ENCODE peak calls at places on chromosomes 11 and 22, in seven cellular contexts. One of them, this sample, is unnamed.

GRCh38 chr11:122706261-122706660 is 50.7 kb downstream of the UBASH3B start:
- DNase-seq in transverse colon: no peak
- DNase-seq in fibroblast of mammary gland: peak
- DNase-seq in CD4-positive, alpha-beta T cell: no peak
- DNase-seq in RWPE1: no peak
- DNase-seq in mammary epithelial cell: peak
- DNase-seq in coronary artery: no peak
- DNase-seq in this sample: peak

GRCh38 chr11:130177782-130178181 is 18.2 kb downstream of the ST14 start:
- DNase-seq in transverse colon: no peak
- DNase-seq in fibroblast of mammary gland: no peak
- DNase-seq in CD4-positive, alpha-beta T cell: no peak
- DNase-seq in RWPE1: no peak
- DNase-seq in mammary epithelial cell: no peak
- DNase-seq in coronary artery: no peak
- DNase-seq in this sample: no peak

GRCh38 chr11:35298369-35298768 is 121.0 kb downstream of the SLC1A2 start:
- DNase-seq in transverse colon: no peak
- DNase-seq in fibroblast of mammary gland: no peak
- DNase-seq in CD4-positive, alpha-beta T cell: no peak
- DNase-seq in RWPE1: no peak
- DNase-seq in mammary epithelial cell: no peak
- DNase-seq in coronary artery: no peak
- DNase-seq in this sample: peak

GRCh38 chr11:115409116-115409663 is 95.0 kb downstream of the CADM1 start:
- DNase-seq in transverse colon: no peak
- DNase-seq in fibroblast of mammary gland: no peak
- DNase-seq in CD4-positive, alpha-beta T cell: no peak
- DNase-seq in RWPE1: no peak
- DNase-seq in mammary epithelial cell: no peak
- DNase-seq in coronary artery: no peak
- DNase-seq in this sample: no peak

GRCh38 chr11:90250970-90251369 is 28.1 kb upstream of the CHORDC1 start:
- DNase-seq in transverse colon: no peak
- DNase-seq in fibroblast of mammary gland: no peak
- DNase-seq in CD4-positive, alpha-beta T cell: no peak
- DNase-seq in RWPE1: no peak
- DNase-seq in mammary epithelial cell: no peak
- DNase-seq in coronary artery: no peak
- DNase-seq in this sample: no peak

GRCh38 chr22:32685527-32685926 is 116.0 kb upstream of the TIMP3 start:
- DNase-seq in transverse colon: no peak
- DNase-seq in fibroblast of mammary gland: peak
- DNase-seq in CD4-positive, alpha-beta T cell: no peak
- DNase-seq in RWPE1: no peak
- DNase-seq in mammary epithelial cell: no peak
- DNase-seq in coronary artery: no peak
- DNase-seq in this sample: no peak

GRCh38 chr11:62574363-62575057 is 819 bp upstream of the EEF1G start:
- DNase-seq in transverse colon: peak
- DNase-seq in fibroblast of mammary gland: no peak
- DNase-seq in CD4-positive, alpha-beta T cell: no peak
- DNase-seq in RWPE1: peak
- DNase-seq in mammary epithelial cell: no peak
- DNase-seq in coronary artery: no peak
- DNase-seq in this sample: no peak

GRCh38 chr22:24683671-24684070 is 80.7 kb downstream of the GGT1 start:
- DNase-seq in transverse colon: no peak
- DNase-seq in fibroblast of mammary gland: peak
- DNase-seq in CD4-positive, alpha-beta T cell: no peak
- DNase-seq in RWPE1: no peak
- DNase-seq in mammary epithelial cell: no peak
- DNase-seq in coronary artery: no peak
- DNase-seq in this sample: no peak

GRCh38 chr11:907668-908067 is 2.9 kb downstream of the CHID1 start:
- DNase-seq in transverse colon: no peak
- DNase-seq in fibroblast of mammary gland: no peak
- DNase-seq in CD4-positive, alpha-beta T cell: no peak
- DNase-seq in RWPE1: no peak
- DNase-seq in mammary epithelial cell: no peak
- DNase-seq in coronary artery: no peak
- DNase-seq in this sample: no peak

GRCh38 chr11:2554338-2555240 is 109.8 kb downstream of the KCNQ1 start:
- DNase-seq in transverse colon: peak
- DNase-seq in fibroblast of mammary gland: no peak
- DNase-seq in CD4-positive, alpha-beta T cell: no peak
- DNase-seq in RWPE1: no peak
- DNase-seq in mammary epithelial cell: no peak
- DNase-seq in coronary artery: no peak
- DNase-seq in this sample: no peak

GRCh38 chr11:108601150-108601549 is 7.6 kb upstream of the EXPH5 start:
- DNase-seq in transverse colon: no peak
- DNase-seq in fibroblast of mammary gland: peak
- DNase-seq in CD4-positive, alpha-beta T cell: no peak
- DNase-seq in RWPE1: no peak
- DNase-seq in mammary epithelial cell: peak
- DNase-seq in coronary artery: no peak
- DNase-seq in this sample: peak

GRCh38 chr22:33438273-33438672 is 380.1 kb upstream of the SYN3 start:
- DNase-seq in transverse colon: no peak
- DNase-seq in fibroblast of mammary gland: peak
- DNase-seq in CD4-positive, alpha-beta T cell: no peak
- DNase-seq in RWPE1: peak
- DNase-seq in mammary epithelial cell: peak
- DNase-seq in coronary artery: no peak
- DNase-seq in this sample: peak

GRCh38 chr11:118536726-118537125 is 5.7 kb downstream of the TMEM25 start:
- DNase-seq in transverse colon: no peak
- DNase-seq in fibroblast of mammary gland: peak
- DNase-seq in CD4-positive, alpha-beta T cell: no peak
- DNase-seq in RWPE1: no peak
- DNase-seq in mammary epithelial cell: peak
- DNase-seq in coronary artery: peak
- DNase-seq in this sample: no peak

GRCh38 chr22:26170795-26171194 is 1.5 kb downstream of the SEZ6L start:
- DNase-seq in transverse colon: no peak
- DNase-seq in fibroblast of mammary gland: no peak
- DNase-seq in CD4-positive, alpha-beta T cell: no peak
- DNase-seq in RWPE1: peak
- DNase-seq in mammary epithelial cell: no peak
- DNase-seq in coronary artery: no peak
- DNase-seq in this sample: no peak

GRCh38 chr22:29003975-29004646 is 57.5 kb downstream of the C22orf31 start:
- DNase-seq in transverse colon: no peak
- DNase-seq in fibroblast of mammary gland: no peak
- DNase-seq in CD4-positive, alpha-beta T cell: no peak
- DNase-seq in RWPE1: no peak
- DNase-seq in mammary epithelial cell: peak
- DNase-seq in coronary artery: no peak
- DNase-seq in this sample: no peak

GRCh38 chr11:129277216-129277838 is 85.2 kb upstream of the ARHGAP32 start:
- DNase-seq in transverse colon: no peak
- DNase-seq in fibroblast of mammary gland: peak
- DNase-seq in CD4-positive, alpha-beta T cell: no peak
- DNase-seq in RWPE1: peak
- DNase-seq in mammary epithelial cell: no peak
- DNase-seq in coronary artery: no peak
- DNase-seq in this sample: no peak

GRCh38 chr11:61293869-61294716 is 1.0 kb downstream of the VWCE start:
- DNase-seq in transverse colon: peak
- DNase-seq in fibroblast of mammary gland: peak
- DNase-seq in CD4-positive, alpha-beta T cell: no peak
- DNase-seq in RWPE1: peak
- DNase-seq in mammary epithelial cell: peak
- DNase-seq in coronary artery: peak
- DNase-seq in this sample: peak

GRCh38 chr11:83736689-83737088 is 450.5 kb upstream of the CCDC90B start:
- DNase-seq in transverse colon: no peak
- DNase-seq in fibroblast of mammary gland: no peak
- DNase-seq in CD4-positive, alpha-beta T cell: no peak
- DNase-seq in RWPE1: no peak
- DNase-seq in mammary epithelial cell: no peak
- DNase-seq in coronary artery: no peak
- DNase-seq in this sample: no peak

DNA sequence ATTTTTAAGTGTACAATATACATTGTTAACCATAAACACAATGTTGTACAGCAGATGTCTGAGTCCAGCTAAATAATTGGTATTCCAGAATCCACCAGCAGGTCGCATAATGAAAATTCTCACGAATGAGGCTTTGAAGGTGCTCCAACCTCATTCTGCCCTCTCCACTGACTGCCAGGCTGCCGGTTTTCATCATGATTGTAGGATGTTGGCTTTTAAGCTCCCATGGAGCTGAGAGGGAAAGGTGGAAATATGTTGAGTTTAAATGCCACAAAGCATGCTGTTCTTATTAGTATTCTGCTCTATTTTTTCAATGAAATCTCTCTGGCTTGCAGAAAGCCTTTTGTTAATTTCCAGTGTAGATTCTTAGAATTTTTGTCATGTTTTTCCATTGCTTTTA is 337.2 kb upstream of the DDI1 start:
- DNase-seq in transverse colon: no peak
- DNase-seq in fibroblast of mammary gland: no peak
- DNase-seq in CD4-positive, alpha-beta T cell: no peak
- DNase-seq in RWPE1: no peak
- DNase-seq in mammary epithelial cell: no peak
- DNase-seq in coronary artery: no peak
- DNase-seq in this sample: no peak
- TF ChIP-seq CTCF in transverse colon: no peak
- TF ChIP-seq CTCF in fibroblast of mammary gland: no peak
- TF ChIP-seq CTCF in CD4-positive, alpha-beta T cell: no peak
- TF ChIP-seq CTCF in RWPE1: no peak
- TF ChIP-seq CTCF in mammary epithelial cell: no peak
- TF ChIP-seq CTCF in coronary artery: no peak
- TF ChIP-seq CTCF in this sample: peak

DNA sequence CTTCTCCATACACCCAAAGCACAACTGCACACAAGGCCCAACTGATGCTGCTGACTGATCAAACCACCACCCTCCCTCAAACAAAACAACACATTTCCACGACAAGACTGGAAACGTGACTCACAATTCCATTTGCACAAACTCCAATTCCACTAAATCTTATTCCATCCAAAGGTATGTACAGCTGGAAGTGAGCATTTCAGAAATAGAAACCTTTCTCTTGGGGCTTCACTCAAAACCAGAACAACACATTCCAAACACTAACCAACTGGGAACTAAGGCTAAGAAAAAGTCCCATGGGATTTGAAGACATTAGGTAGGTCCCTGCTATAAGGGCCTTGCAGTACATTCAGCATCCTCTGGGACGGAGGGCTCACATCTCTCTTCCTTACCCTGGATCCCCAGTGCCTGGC is 19.6 kb downstream of the MORC2 start:
- DNase-seq in transverse colon: no peak
- DNase-seq in fibroblast of mammary gland: peak
- DNase-seq in CD4-positive, alpha-beta T cell: no peak
- DNase-seq in RWPE1: no peak
- DNase-seq in mammary epithelial cell: peak
- DNase-seq in coronary artery: no peak
- DNase-seq in this sample: peak
- TF ChIP-seq CTCF in transverse colon: no peak
- TF ChIP-seq CTCF in fibroblast of mammary gland: no peak
- TF ChIP-seq CTCF in CD4-positive, alpha-beta T cell: no peak
- TF ChIP-seq CTCF in RWPE1: no peak
- TF ChIP-seq CTCF in mammary epithelial cell: no peak
- TF ChIP-seq CTCF in coronary artery: no peak
- TF ChIP-seq CTCF in this sample: peak

DNA sequence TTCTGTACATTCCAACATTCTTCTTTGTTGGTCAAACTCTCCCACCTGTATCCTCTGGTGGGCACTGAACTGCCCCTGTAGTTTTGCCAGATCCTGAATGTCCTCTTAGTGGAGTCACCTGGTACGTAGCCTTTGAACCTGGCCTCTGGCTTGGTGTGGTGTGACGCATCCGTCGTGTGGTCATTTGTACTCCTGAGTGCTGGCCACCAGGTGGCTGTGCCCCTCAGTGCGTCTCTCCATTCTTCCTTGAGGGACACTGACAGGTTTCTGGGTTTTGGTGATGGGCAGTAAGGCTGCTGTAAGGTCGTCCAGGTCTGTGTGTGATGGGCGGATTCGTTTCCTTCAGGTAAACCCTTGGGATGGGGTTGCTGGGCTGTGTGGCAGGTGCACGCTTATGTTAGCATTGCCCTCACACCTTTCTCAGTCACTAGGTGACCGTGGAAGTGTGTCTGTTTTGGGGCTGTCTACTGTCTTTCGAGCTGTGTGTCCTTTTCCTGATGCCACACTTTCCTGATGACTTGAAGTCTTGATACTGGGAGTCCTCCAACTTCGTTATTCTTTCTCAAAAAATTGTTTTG is 13.6 kb upstream of the RANBP1 start:
- DNase-seq in transverse colon: no peak
- DNase-seq in fibroblast of mammary gland: no peak
- DNase-seq in CD4-positive, alpha-beta T cell: no peak
- DNase-seq in RWPE1: no peak
- DNase-seq in mammary epithelial cell: no peak
- DNase-seq in coronary artery: no peak
- DNase-seq in this sample: no peak
- TF ChIP-seq CTCF in transverse colon: no peak
- TF ChIP-seq CTCF in fibroblast of mammary gland: no peak
- TF ChIP-seq CTCF in CD4-positive, alpha-beta T cell: no peak
- TF ChIP-seq CTCF in RWPE1: no peak
- TF ChIP-seq CTCF in mammary epithelial cell: no peak
- TF ChIP-seq CTCF in coronary artery: no peak
- TF ChIP-seq CTCF in this sample: peak

GRCh38 chr22:36781656-36782627 is 6.0 kb upstream of the IFT27 start:
- DNase-seq in transverse colon: peak
- DNase-seq in fibroblast of mammary gland: peak
- DNase-seq in CD4-positive, alpha-beta T cell: peak
- DNase-seq in RWPE1: peak
- DNase-seq in mammary epithelial cell: peak
- DNase-seq in coronary artery: no peak
- DNase-seq in this sample: peak
- TF ChIP-seq CTCF in transverse colon: peak
- TF ChIP-seq CTCF in fibroblast of mammary gland: peak
- TF ChIP-seq CTCF in CD4-positive, alpha-beta T cell: peak
- TF ChIP-seq CTCF in RWPE1: peak
- TF ChIP-seq CTCF in mammary epithelial cell: peak
- TF ChIP-seq CTCF in coronary artery: peak
- TF ChIP-seq CTCF in this sample: peak

DNA sequence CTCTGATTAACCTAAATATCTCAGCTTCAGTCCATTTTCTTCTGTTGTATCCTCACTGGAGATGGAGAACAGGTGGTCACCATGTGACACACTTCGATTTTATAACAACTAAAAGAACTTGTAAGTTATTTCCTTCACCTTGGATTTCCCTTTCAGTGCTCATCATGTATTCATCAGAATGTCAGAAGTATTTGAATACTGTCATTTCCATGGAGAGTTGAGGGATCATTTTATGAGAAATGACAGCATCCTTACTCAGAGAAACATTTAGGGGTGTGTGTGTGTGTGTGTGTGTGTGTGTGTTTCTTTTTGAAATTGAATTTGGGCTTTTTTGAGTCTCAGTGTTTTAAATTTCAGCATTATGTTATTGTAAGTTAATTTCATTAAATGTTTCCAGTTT is 205.8 kb downstream of the ARHGAP42 start:
- DNase-seq in transverse colon: no peak
- DNase-seq in fibroblast of mammary gland: peak
- DNase-seq in CD4-positive, alpha-beta T cell: no peak
- DNase-seq in RWPE1: no peak
- DNase-seq in mammary epithelial cell: peak
- DNase-seq in coronary artery: no peak
- DNase-seq in this sample: no peak
- TF ChIP-seq CTCF in transverse colon: no peak
- TF ChIP-seq CTCF in fibroblast of mammary gland: no peak
- TF ChIP-seq CTCF in CD4-positive, alpha-beta T cell: no peak
- TF ChIP-seq CTCF in RWPE1: no peak
- TF ChIP-seq CTCF in mammary epithelial cell: no peak
- TF ChIP-seq CTCF in coronary artery: no peak
- TF ChIP-seq CTCF in this sample: no peak

GRCh38 chr11:32333335-32333991 is 101.9 kb downstream of the WT1 start:
- DNase-seq in transverse colon: peak
- DNase-seq in fibroblast of mammary gland: peak
- DNase-seq in CD4-positive, alpha-beta T cell: peak
- DNase-seq in RWPE1: no peak
- DNase-seq in mammary epithelial cell: peak
- DNase-seq in coronary artery: no peak
- DNase-seq in this sample: no peak
- TF ChIP-seq CTCF in transverse colon: peak
- TF ChIP-seq CTCF in fibroblast of mammary gland: peak
- TF ChIP-seq CTCF in CD4-positive, alpha-beta T cell: peak
- TF ChIP-seq CTCF in RWPE1: peak
- TF ChIP-seq CTCF in mammary epithelial cell: peak
- TF ChIP-seq CTCF in coronary artery: no peak
- TF ChIP-seq CTCF in this sample: no peak

This sample was measured in HFFc6.